ENCODE peak calls at places on chromosome 22, in five cellular contexts. K is HCT116, Q is transverse colon, A is K562, V is spleen. S is an unnamed sample. For H3K4me1 and H3K27me3, the result is how much of the 10 kb centered on the place peaks cover.

GRCh38 chr22:25814685-25815084 is 72.7 kb downstream of the MYO18B start:
- DNase-seq in K (no peak), Q (no peak), A (no peak), V (no peak), S (no peak)

GRCh38 chr22:42134033-42135020 is 3.7 kb upstream of the CYP2D6 start:
- DNase-seq in K (no peak), Q (no peak), A (no peak), V (no peak), S (no peak)

GRCh38 chr22:50303848-50304527 is 3.5 kb downstream of the PLXNB2 start:
- DNase-seq in K (no peak), Q (peak), A (no peak), V (no peak), S (peak)

GRCh38 chr22:22343603-22344276 is 99.2 kb downstream of the VPREB1 start:
- DNase-seq in K (no peak), Q (peak), A (no peak), V (no peak), S (no peak)

GRCh38 chr22:46373838-46374662 is 38.5 kb downstream of the TRMU start:
- DNase-seq in K (no peak), Q (peak), A (no peak), V (no peak), S (no peak)

GRCh38 chr22:23904855-23905254 is 10.7 kb downstream of the MIF start:
- DNase-seq in K (no peak), Q (no peak), A (no peak), V (no peak), S (peak)

GRCh38 chr22:36770116-36770945 is 5.6 kb downstream of the IFT27 start:
- DNase-seq in K (no peak), Q (no peak), A (no peak), V (no peak), S (no peak)

GRCh38 chr22:48352086-48352911 is 1475.4 kb downstream of the BRD1 start:
- DNase-seq in K (no peak), Q (no peak), A (no peak), V (peak), S (no peak)

GRCh38 chr22:22210375-22210774 is 34.2 kb upstream of the VPREB1 start:
- DNase-seq in K (peak), Q (no peak), A (no peak), V (no peak), S (no peak)

GRCh38 chr22:35589736-35590079 is 27.4 kb downstream of the MB start:
- DNase-seq in K (no peak), Q (no peak), A (no peak), V (no peak), S (no peak)

GRCh38 chr22:45976351-45977002 is 485 bp downstream of the WNT7B start:
- DNase-seq in K (no peak), Q (no peak), A (no peak), V (no peak), S (peak)

GRCh38 chr22:49229483-49230193 is 598.0 kb downstream of the BRD1 start:
- DNase-seq in K (no peak), Q (no peak), A (no peak), V (no peak), S (no peak)

GRCh38 chr22:44963832-44964721 is 45.7 kb downstream of the PHF21B start:
- DNase-seq in K (no peak), Q (no peak), A (no peak), V (no peak), S (no peak)

GRCh38 chr22:20761536-20761935 is 12.4 kb upstream of the SERPIND1 start:
- DNase-seq in K (no peak), Q (no peak), A (no peak), V (no peak), S (no peak)

GRCh38 chr22:46124383-46125144 is 25.8 kb upstream of the PPARA start:
- DNase-seq in K (no peak), Q (no peak), A (no peak), V (no peak), S (peak)

GRCh38 chr22:22753526-22754267 is 109.3 kb downstream of the GGTLC2 start:
- DNase-seq in K (peak), Q (peak), A (peak), V (peak), S (no peak)

GRCh38 chr22:48856308-48856615 is 971.4 kb downstream of the BRD1 start:
- DNase-seq in K (no peak), Q (no peak), A (no peak), V (no peak), S (no peak)

GRCh38 chr22:25404923-25405853 is 159.3 kb upstream of the GRK3 start:
- DNase-seq in K (no peak), Q (peak), A (peak), V (peak), S (peak)

GRCh38 chr22:36145881-36146280 is 14.7 kb downstream of the APOL3 start:
- DNase-seq in K (no peak), Q (no peak), A (no peak), V (no peak), S (no peak)

GRCh38 chr22:46613606-46613997 is 6.6 kb upstream of the GRAMD4 start:
- DNase-seq in K (no peak), Q (peak), A (no peak), V (peak), S (no peak)

GRCh38 chr22:22168190-22168940 is 76.2 kb upstream of the VPREB1 start:
- DNase-seq in K (peak), Q (peak), A (peak), V (no peak), S (no peak)

DNA sequence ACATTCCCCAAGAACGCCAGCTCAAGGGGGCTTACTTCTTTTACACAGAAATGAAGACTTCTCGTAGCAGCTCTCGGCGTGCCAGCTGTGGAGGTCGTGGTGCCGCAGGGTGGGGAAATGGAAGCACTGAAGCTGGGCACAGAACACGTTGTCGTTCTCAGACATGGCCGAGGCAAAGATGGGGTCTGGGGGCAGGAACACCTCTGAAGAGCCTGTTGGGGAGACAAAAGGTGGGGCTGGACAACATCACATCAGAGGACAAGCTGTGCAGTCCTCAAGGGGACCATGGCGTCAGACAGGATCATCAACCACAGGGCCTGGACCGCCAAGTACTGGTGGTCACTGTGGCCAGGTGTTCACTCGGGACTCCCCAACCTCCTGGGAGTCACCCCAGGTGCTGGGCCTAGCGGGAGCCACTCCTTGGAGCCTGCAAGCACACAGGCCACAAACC is 65.2 kb downstream of the DGCR2 start:
- DNase-seq in K (no peak), Q (no peak), A (no peak), V (peak), S (no peak)
- H3K4me1 ChIP-seq in K (under half), Q (under half), A (under half), V (under half), S (under half)

GRCh38 chr22:29872145-29872893 is 10.7 kb upstream of the MTMR3 start:
- DNase-seq in K (no peak), Q (no peak), A (no peak), V (no peak), S (no peak)
- TF ChIP-seq POLR2AphosphoS5 in K (no peak), Q (no peak), A (no peak), V (no peak), S (no peak)

DNA sequence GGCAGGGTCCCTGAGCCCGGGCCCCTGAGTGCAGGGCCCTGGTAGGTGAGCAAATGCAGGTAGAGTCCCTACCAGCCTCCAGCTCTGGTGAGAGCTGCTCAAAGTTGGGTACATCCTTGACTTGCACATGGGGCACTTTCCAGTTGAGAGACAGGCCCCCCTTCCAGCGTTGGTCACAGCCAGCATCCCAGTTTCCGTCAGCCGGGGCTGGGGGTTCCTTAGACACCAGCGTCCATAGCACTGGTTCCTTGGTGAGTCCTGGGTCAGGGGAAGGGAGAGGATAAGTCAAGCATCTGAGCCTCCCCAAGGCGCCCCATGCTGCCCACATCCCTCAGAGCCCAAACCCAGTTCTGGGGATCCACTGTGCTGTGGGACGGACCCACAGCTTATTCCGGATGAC is 5.6 kb downstream of the PNPLA5 start:
- DNase-seq in K (no peak), Q (no peak), A (no peak), V (no peak), S (no peak)
- H3K27me3 ChIP-seq in K (under half), Q (under half), A (under half), V (under half), S (under half)

DNA sequence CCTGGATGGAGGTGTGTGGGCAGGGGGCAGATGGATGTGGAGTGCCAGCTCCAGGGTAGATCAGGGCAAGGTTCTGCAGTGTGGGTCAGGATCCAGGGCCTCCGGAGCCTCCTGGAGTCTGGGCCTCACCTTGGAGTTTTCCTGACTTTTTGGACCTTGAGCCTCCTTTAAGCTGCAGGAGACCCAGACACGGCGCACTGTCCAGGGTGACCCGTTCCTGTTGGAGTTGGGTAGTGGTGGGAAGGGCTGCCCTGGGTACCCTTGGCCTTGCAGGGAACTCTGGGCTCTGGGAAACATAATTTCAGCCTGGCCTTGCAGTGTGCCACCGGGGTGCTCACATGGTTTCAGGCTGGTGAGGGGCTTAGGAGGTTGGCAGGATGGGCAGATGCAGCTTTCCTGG is 17.0 kb downstream of the MGAT3 start:
- DNase-seq in K (no peak), Q (no peak), A (no peak), V (no peak), S (no peak)
- H3K4me1 ChIP-seq in K (under half), Q (under half), A (half or more), V (under half), S (half or more)

GRCh38 chr22:33659423-33659822 is 260.9 kb downstream of the LARGE1 start:
- DNase-seq in K (no peak), Q (no peak), A (no peak), V (no peak), S (no peak)
- TF ChIP-seq POLR2AphosphoS5 in K (no peak), Q (no peak), A (no peak), V (no peak), S (no peak)

GRCh38 chr22:37803195-37803635 is 4.5 kb upstream of the GCAT start:
- DNase-seq in K (no peak), Q (no peak), A (peak), V (no peak), S (no peak)
- H3K27me3 ChIP-seq in K (under half), Q (under half), A (under half), V (under half), S (under half)